ENCODE peak calls at places on chromosomes 6 and 20, in five cellular contexts. C is transverse colon, R is uterus, E is A673, Z is esophagus squamous epithelium. T is an unnamed sample.

GRCh38 chr6:115404451-115404850 is 656.2 kb downstream of the FRK start:
- DNase-seq in C (no peak), R (no peak), E (no peak), Z (no peak), T (no peak)

GRCh38 chr20:25462166-25462565 is 54.7 kb downstream of the GINS1 start:
- DNase-seq in C (no peak), R (no peak), E (no peak), Z (no peak), T (no peak)

GRCh38 chr20:23440004-23440403 is 519 bp downstream of the CSTL1 start:
- DNase-seq in C (no peak), R (no peak), E (no peak), Z (no peak), T (no peak)

GRCh38 chr20:51581571-51581970 is 39.1 kb upstream of the NFATC2 start:
- DNase-seq in C (no peak), R (no peak), E (no peak), Z (no peak), T (no peak)

GRCh38 chr20:47887477-47888080 is 102.3 kb upstream of the SULF2 start:
- DNase-seq in C (no peak), R (no peak), E (no peak), Z (no peak), T (no peak)

GRCh38 chr20:18042211-18042610 is 15.5 kb downstream of the OVOL2 start:
- DNase-seq in C (no peak), R (no peak), E (no peak), Z (no peak), T (no peak)

GRCh38 chr6:14943116-14943515 is 302.8 kb upstream of the JARID2 start:
- DNase-seq in C (no peak), R (no peak), E (no peak), Z (no peak), T (no peak)

GRCh38 chr6:75217203-75217602 is 11.3 kb upstream of the COL12A1 start:
- DNase-seq in C (no peak), R (no peak), E (peak; percentile 55), Z (no peak), T (no peak)

GRCh38 chr6:70225052-70225451 is 77.8 kb downstream of the COL9A1 start:
- DNase-seq in C (no peak), R (no peak), E (no peak), Z (no peak), T (no peak)
- H3K27ac ChIP-seq in C (no peak overlapping the region), R (no peak overlapping the region), E (no peak overlapping the region), Z (no peak overlapping the region), T (no peak overlapping the region)

GRCh38 chr6:162421004-162421403 is 306.6 kb downstream of the PRKN start:
- DNase-seq in C (no peak), R (no peak), E (no peak), Z (no peak), T (no peak)

GRCh38 chr6:162416845-162417537 is 310.6 kb downstream of the PRKN start:
- DNase-seq in C (no peak), R (no peak), E (no peak), Z (no peak), T (no peak)

GRCh38 chr6:162416307-162416706 is 311.3 kb downstream of the PRKN start:
- DNase-seq in C (no peak), R (no peak), E (no peak), Z (no peak), T (no peak)
- H3K4me3 ChIP-seq in C (no peak overlapping the region), R (no peak overlapping the region), E (no peak overlapping the region), Z (no peak overlapping the region), T (no peak overlapping the region)

DNA sequence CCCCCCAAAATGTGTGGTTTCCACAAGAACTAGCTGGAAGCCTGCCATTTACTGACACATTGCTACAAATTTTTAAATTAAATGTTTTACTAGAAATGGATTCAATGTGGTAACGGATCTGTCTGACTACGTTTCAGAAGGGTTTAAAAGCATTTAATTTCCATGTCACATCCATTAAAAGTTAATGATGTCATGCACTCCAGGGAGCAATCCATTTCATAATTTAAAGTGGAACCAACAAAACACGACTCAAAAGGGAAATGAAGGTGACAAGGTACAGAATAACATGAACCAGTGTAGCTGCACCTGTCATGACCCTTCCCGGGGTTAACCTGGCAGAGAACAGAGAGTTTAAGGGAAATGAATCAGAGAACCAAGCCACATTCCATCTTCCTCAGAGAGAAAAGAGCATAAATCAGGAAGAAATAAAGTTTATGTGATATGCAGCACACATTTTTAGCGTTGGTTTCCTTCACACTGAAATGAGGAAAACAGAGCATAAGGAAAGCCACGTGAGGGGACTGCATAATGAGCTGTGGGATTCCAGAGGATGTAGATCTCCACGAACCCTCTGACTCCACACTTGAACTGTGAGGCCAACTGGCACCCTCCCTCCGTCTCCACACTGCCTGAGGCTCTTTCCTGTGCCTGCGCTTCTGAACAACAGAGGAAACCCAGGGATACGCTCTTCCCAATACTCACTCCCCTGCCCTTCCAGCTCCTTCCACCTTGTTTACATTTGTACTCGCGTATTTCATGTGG is 170.3 kb upstream of the AHI1 start:
- DNase-seq in C (no peak), R (peak; percentile 48), E (no peak), Z (no peak), T (no peak)
- H3K27ac ChIP-seq in C (no peak overlapping the region), R (no peak overlapping the region), E (no peak overlapping the region), Z (no peak overlapping the region), T (no peak overlapping the region)

DNA sequence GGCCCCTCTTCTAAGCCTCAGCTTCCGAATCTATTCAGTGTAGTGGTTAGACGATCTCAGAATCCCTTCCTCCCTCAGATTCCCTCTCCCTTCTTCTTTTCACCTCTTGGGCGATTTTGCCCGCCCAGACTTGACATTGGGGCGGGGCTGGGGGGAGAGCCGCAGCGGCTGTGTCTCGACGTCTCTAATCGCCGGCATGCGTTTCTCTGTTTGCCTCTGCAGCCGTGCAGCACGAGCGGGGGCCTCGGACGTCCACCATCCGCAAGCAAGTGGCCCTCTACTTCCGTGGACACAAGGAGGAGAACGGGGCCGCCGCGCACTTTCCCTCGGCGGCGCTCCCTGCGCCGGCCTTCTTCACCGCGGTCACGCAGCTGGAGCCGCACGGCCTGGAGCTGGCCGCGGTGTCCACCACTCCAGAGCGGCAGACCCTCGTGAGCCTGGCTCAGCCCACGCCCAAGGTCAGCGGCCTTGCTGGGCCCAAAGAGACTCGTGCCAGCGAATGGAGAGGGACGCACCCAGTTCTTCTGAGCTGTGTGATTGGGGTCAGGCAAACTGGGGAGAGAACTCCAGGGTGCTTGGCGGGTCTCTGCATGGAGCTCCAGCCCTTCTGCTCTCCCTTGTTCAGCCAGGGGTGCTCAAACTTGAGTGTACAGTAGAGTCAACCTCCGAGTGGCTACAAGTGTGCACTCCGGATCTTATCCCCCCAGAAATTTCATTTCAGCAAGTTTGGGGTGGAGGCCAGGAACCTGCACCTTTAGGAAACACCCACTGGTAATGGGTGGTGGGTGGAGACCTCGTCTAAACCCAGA is 10.7 kb downstream of the NR2E1 start:
- DNase-seq in C (no peak), R (no peak), E (no peak), Z (no peak), T (no peak)
- H3K4me3 ChIP-seq in C (no peak overlapping the region), R (no peak overlapping the region), E (peak overlapping the region; percentile 8), Z (peak overlapping the region; percentile 64), T (no peak overlapping the region)

DNA sequence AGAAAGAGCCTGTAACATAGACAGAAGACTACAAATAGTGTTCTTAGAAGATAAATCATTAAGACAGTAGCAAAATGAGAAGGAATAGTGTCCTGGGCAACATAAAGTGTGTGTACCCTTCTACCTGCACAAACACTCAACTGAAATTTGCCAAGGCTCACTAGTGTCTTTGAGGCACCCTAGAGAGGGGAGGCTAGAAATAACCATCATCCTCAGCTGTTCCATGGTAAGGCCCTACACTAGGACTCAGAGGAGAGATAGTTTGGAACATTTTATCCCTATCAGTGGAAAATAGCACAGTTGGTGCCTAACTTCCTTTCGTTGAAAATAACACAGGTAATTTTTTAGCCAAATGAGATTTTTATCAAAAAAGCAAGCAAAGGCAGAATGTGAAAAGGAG is 230.7 kb downstream of the LAMA2 start:
- DNase-seq in C (no peak), R (no peak), E (no peak), Z (no peak), T (no peak)
- H3K27ac ChIP-seq in C (no peak overlapping the region), R (peak overlapping the region; percentile 25), E (no peak overlapping the region), Z (no peak overlapping the region), T (no peak overlapping the region)

DNA sequence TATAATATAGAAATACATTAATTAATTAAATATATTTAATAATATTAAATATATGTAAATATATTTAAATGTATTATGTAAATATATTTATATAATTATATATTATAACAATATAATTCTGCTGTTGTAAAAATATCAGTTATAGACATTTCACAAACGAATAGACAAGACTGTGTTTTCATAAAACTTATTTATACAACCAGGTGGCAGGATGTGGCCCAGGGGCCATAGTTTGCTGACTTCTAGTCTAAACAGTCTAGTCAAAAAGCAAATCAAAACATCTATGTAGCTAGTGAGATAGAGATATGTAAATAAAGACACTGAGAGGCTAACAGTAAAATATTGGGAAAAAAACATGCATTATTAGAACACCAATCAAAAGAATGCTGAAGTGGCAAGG is 136.4 kb downstream of the TBXT start:
- DNase-seq in C (no peak), R (no peak), E (no peak), Z (no peak), T (no peak)
- H3K4me3 ChIP-seq in C (no peak overlapping the region), R (no peak overlapping the region), E (no peak overlapping the region), Z (no peak overlapping the region), T (no peak overlapping the region)

GRCh38 chr6:18053555-18054445 is 66.4 kb upstream of the KIF13A start:
- DNase-seq in C (no peak), R (no peak), E (no peak), Z (no peak), T (no peak)

GRCh38 chr6:18055098-18055497 is 67.4 kb downstream of the NHLRC1 start:
- DNase-seq in C (no peak), R (no peak), E (no peak), Z (no peak), T (no peak)

GRCh38 chr6:18048953-18049630 is 61.7 kb upstream of the KIF13A start:
- DNase-seq in C (no peak), R (no peak), E (no peak), Z (no peak), T (no peak)

GRCh38 chr6:18055714-18056382 is 66.6 kb downstream of the NHLRC1 start:
- DNase-seq in C (no peak), R (no peak), E (no peak), Z (no peak), T (no peak)

DNA sequence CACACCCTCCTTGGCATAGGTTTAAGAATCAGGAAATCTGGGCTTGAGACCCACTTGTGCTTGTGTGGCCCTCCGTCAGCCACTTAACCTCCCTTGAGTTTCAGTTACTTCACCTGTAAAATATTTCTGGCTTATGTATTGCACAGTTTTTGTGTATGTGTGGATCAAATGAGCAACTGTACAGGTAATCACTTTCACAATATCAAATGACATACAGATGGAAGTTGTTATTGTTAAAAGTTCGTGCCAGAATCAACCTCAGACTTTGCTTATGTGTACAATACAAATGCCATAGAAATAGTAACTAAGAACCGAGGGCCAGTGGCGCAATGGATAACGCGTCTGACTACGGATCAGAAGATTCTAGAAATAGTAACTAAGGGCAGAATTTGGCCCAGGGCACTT is 65.6 kb upstream of the KIF13A start:
- DNase-seq in C (no peak), R (no peak), E (no peak), Z (no peak), T (no peak)
- H3K27ac ChIP-seq in C (peak overlapping the region; percentile 58), R (no peak overlapping the region), E (no peak overlapping the region), Z (peak overlapping the region; percentile 44), T (no peak overlapping the region)

DNA sequence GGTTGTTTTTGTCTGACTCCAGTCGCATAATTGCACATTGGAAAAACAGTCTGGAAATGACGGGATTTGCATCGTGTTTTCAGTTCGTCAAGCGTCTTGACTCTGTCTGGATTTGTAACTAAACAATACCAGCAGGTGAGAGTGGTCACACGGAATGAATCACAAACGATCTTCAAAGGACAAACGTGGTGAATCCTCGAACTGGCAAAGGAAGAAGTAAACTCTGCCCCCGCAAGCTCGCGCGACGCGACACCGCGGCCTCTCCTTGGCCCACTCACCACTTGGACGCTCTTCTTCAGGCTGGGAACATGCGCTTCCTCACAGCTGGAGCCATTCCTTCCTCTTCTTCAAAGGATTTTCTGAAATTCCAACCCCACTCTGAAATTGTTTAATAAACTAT is 352.6 kb downstream of the THBS2 start:
- DNase-seq in C (no peak), R (no peak), E (no peak), Z (no peak), T (no peak)
- H3K4me3 ChIP-seq in C (no peak overlapping the region), R (no peak overlapping the region), E (no peak overlapping the region), Z (no peak overlapping the region), T (no peak overlapping the region)